ENCODE peak calls at places on chromosomes 5 and 9, in eight cellular contexts. K is activated T-helper 9 cell treated with anti-CD3 and anti-CD28 coated beads, Interleukin-2, amount 50 U/mL, for 16 hours; F is NAMALWA; B is ovary; O is stimulated activated CD8-positive, alpha-beta memory T cell treated with anti-CD3 and anti-CD28 coated beads, Interleukin-7, amount 100 ng/mL, for 24 hours; U is NCI-H510A treated with DMSO at 0.1 percent for 48 hours; J is PC-9; N is Right ventricle myocardium inferior. E is an unnamed sample.

GRCh38 chr5:83245037-83245436 is 167.7 kb downstream of the XRCC4 start:
- DNase-seq in N (no peak), K (no peak), F (no peak), J (no peak), U (no peak), O (no peak), B (no peak), E (no peak)

GRCh38 chr5:178201927-178202235 is 2.5 kb upstream of the HNRNPAB start:
- DNase-seq in O (no peak), B (no peak), N (no peak), F (no peak), J (peak), K (no peak), U (no peak), E (peak)

GRCh38 chr9:108436470-108436869 is 419.3 kb downstream of the ACTL7B start:
- DNase-seq in N (no peak), B (no peak), J (no peak), O (no peak), K (no peak), F (no peak), U (no peak), E (no peak)

GRCh38 chr9:93591301-93591700 is 14.9 kb downstream of the PHF2 start:
- DNase-seq in K (no peak), O (no peak), J (no peak), N (no peak), B (no peak), F (no peak), U (no peak), E (no peak)

GRCh38 chr5:2687746-2688145 is 63.7 kb downstream of the IRX2 start:
- DNase-seq in B (no peak), U (no peak), F (no peak), N (no peak), K (no peak), J (no peak), O (no peak), E (no peak)

GRCh38 chr5:55601209-55601618 is 66.5 kb upstream of the PLPP1 start:
- DNase-seq in J (peak), O (no peak), U (no peak), K (no peak), B (peak), N (peak), F (no peak), E (no peak)

GRCh38 chr9:119559986-119560385 is 190.8 kb upstream of the BRINP1 start:
- DNase-seq in U (no peak), O (no peak), J (no peak), K (no peak), B (no peak), F (no peak), N (no peak), E (no peak)

GRCh38 chr5:134649163-134649916 is 755 bp downstream of the SEC24A start:
- DNase-seq in U (no peak), O (no peak), B (peak), F (peak), J (no peak), K (no peak), N (peak), E (no peak)

GRCh38 chr5:178386532-178386931 is 153.9 kb upstream of the PHYKPL start:
- DNase-seq in B (no peak), K (no peak), O (no peak), N (no peak), J (no peak), U (no peak), F (no peak), E (peak)

GRCh38 chr9:116124472-116125040 is 29.0 kb upstream of the PAPPA start:
- DNase-seq in B (no peak), F (no peak), J (no peak), N (no peak), K (no peak), O (no peak), U (no peak), E (no peak)

GRCh38 chr5:25418319-25418859 is 773.6 kb upstream of the CDH10 start:
- DNase-seq in F (no peak), O (no peak), N (no peak), B (no peak), U (no peak), K (no peak), J (no peak), E (no peak)